ENCODE peak calls at places on chromosomes 16 and 17, in four cellular contexts. W, L, Y and B are unnamed samples.

GRCh38 chr17:73625975-73626706 is 18.1 kb downstream of the SDK2 start:
- DNase-seq in W (no peak), L (no peak), Y (peak), B (no peak)

GRCh38 chr16:49846800-49847199 is 9.1 kb downstream of the ZNF423 start:
- DNase-seq in W (no peak), L (no peak), Y (no peak), B (no peak)

GRCh38 chr16:68070811-68071546 is 14.2 kb upstream of the NFATC3 start:
- DNase-seq in W (peak), L (no peak), Y (no peak), B (no peak)

GRCh38 chr16:87541004-87541881 is 48.4 kb upstream of the ZCCHC14 start:
- DNase-seq in W (no peak), L (peak), Y (no peak), B (no peak)

GRCh38 chr17:78258323-78259229 is 27.1 kb downstream of the TMEM235 start:
- DNase-seq in W (no peak), L (peak), Y (peak), B (peak)

GRCh38 chr17:50514936-50515702 is 6.9 kb downstream of the MYCBPAP start:
- DNase-seq in W (no peak), L (no peak), Y (peak), B (no peak)

GRCh38 chr17:64781394-64781793 is 119.3 kb upstream of the SMURF2 start:
- DNase-seq in W (peak), L (no peak), Y (peak), B (peak)

GRCh38 chr17:43676471-43676870 is 14.7 kb upstream of the MEOX1 start:
- DNase-seq in W (no peak), L (no peak), Y (no peak), B (no peak)

GRCh38 chr17:75350706-75351105 is 54.8 kb downstream of the GRB2 start:
- DNase-seq in W (no peak), L (no peak), Y (no peak), B (peak)
- H3K18ac ChIP-seq in W (peak), L (no peak), Y (no peak), B (no peak)

DNA sequence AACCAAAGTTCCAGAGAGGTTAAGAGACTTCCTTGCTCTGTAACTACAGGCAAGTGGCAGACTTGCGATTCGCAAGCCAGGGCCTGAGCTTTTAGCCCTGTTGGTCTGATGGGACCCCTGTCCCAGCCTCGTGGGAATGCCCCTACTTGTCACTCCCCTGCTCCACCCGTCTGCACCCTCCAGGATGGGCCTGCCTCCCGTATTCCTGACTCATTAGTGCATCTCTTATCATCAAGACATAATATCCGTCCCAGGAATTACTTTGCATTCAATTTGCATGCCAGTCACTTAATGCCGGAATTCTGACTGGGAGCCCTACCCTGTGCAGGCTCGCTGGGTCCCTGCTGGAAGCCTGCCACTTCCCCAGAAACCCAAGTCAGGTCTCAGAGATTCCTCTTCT is 3.4 kb downstream of the PRSS53 start:
- DNase-seq in W (no peak), L (no peak), Y (no peak), B (peak)
- H3K56ac ChIP-seq in W (no peak), L (no peak), Y (no peak), B (no peak)

GRCh38 chr16:50880926-50881325 is 139.0 kb downstream of the CYLD start:
- DNase-seq in W (peak), L (no peak), Y (no peak), B (peak)

GRCh38 chr16:50881331-50881830 is 139.5 kb downstream of the CYLD start:
- DNase-seq in W (peak), L (no peak), Y (peak), B (peak)

GRCh38 chr16:50878966-50879615 is 137.2 kb downstream of the CYLD start:
- DNase-seq in W (peak), L (no peak), Y (peak), B (peak)

GRCh38 chr16:50878536-50878935 is 136.7 kb downstream of the CYLD start:
- DNase-seq in W (no peak), L (no peak), Y (no peak), B (no peak)

DNA sequence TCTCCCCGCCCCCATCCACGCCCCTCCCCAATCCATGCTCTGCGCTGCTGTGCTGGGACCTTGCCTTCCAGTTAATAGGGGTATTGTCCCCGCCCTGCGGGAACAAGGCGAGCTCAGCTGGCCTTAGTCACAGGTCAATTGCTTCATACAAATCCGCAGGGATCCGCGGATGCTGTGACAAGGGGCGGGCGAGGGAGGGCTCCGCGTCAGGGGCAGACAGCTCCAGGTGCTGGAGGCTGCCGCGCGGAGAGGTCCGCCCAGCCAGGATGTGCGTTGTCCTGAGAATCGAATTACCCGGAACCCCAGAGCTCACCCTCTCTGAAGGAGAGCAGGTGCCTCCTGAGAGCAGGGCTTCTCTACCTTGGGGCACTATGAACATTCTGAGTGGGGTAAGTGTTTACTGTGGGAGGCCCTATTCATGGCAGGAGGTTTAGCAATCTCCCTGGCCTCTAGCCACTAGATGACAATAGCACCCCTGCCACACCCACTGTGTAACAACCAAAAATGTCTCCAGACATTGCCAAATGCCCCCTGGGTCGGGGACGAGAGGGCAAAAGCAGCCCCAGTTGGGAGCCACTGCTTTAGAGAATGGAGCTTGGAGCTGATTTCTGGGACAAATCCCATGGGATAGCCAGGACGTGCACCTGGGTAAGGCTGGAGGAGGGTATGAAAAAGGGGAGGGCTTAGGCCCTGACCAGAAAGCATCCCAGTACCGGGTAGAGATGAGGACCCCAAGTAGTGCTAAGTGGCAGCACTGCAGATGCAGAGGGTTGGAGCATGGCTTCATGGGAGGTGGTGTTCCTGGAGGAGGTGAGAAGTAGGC is 138.2 kb downstream of the CYLD start:
- DNase-seq in W (peak), L (no peak), Y (peak), B (peak)
- H3K18ac ChIP-seq in W (peak), L (no peak), Y (no peak), B (no peak)

GRCh38 chr16:66491716-66492064 is 58.2 kb downstream of the TK2 start:
- DNase-seq in W (no peak), L (no peak), Y (no peak), B (no peak)
- H3K56ac ChIP-seq in W (no peak), L (no peak), Y (no peak), B (no peak)